ENCODE peak calls at places on chromosomes 3 and 15, in four cellular contexts. S is tibial nerve, Q is fibroblast of mammary gland, J is endothelial cell. U is an unnamed sample.

GRCh38 chr3:181541414-181541813 is 170.3 kb upstream of the SOX2 start:
- DNase-seq in Q (no peak), S (no peak), J (no peak), U (no peak)

GRCh38 chr3:56773588-56774330 is 28.0 kb downstream of the ARHGEF3 start:
- DNase-seq in Q (no peak), J (no peak), S (no peak), U (no peak)

GRCh38 chr3:61358364-61358763 is 107.1 kb upstream of the FHIT start:
- DNase-seq in J (no peak), Q (peak), S (peak), U (no peak)

GRCh38 chr15:91940466-91941381 is 87.2 kb downstream of the SLCO3A1 start:
- DNase-seq in Q (peak), J (no peak), S (no peak), U (no peak)

GRCh38 chr15:29805043-29805707 is 17.1 kb downstream of the TJP1 start:
- DNase-seq in J (no peak), S (peak), Q (peak), U (peak)

GRCh38 chr15:92117301-92117731 is 263.8 kb downstream of the SLCO3A1 start:
- DNase-seq in S (peak), J (no peak), Q (peak), U (no peak)

GRCh38 chr3:4532535-4533112 is 39.5 kb downstream of the ITPR1 start:
- DNase-seq in Q (no peak), S (no peak), J (no peak), U (no peak)

GRCh38 chr15:27937873-27938272 is 161.2 kb downstream of the OCA2 start:
- DNase-seq in Q (no peak), S (no peak), J (no peak), U (no peak)

GRCh38 chr3:57048052-57048671 is 12.3 kb upstream of the SPATA12 start:
- DNase-seq in J (no peak), S (peak), Q (peak), U (no peak)

GRCh38 chr15:42707068-42707467 is 29.9 kb downstream of the CDAN1 start:
- DNase-seq in S (no peak), Q (peak), J (no peak), U (no peak)

GRCh38 chr3:14550651-14551611 is 10.8 kb upstream of the GRIP2 start:
- DNase-seq in J (no peak), S (no peak), Q (peak), U (peak)

GRCh38 chr3:59790241-59790640 is 740.4 kb upstream of the CFAP20DC start:
- DNase-seq in Q (no peak), S (no peak), J (no peak), U (no peak)

GRCh38 chr15:74402873-74403589 is 30.7 kb downstream of the SEMA7A start:
- DNase-seq in Q (no peak), J (no peak), S (no peak), U (no peak)
- TF ChIP-seq CTCF in Q (no peak), J (no peak), S (no peak), U (no peak)

DNA sequence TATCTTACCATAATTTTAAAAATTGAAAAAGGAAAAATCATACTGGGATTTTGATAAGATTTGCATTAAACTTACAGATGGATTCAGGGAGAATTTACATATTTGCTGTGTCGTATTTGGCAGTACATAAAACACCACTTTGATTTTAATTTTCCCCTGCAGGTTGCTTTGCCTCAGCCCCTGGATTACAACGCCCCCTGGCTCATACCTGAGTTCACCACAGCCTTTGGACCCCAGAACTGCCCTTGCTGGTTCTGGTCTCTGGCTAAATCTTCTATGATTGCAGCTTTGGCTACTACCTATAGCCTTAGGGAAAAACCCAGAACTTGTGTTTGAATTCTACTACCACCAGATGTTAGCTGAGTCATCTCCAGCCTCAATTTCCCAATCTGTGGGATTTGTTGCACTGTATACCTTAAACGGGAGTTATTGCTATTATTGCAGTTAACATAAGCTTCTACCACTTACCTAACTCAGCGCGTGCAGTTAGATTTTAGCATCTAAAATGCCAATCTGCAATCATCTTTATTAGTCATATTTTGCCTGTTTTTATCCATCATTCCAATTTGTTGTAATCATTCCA is 315.7 kb upstream of the GADL1 start:
- DNase-seq in Q (no peak), S (no peak), J (no peak), U (no peak)
- TF ChIP-seq CTCF in Q (peak), S (no peak), J (peak), U (peak)

GRCh38 chr3:72919520-72919919 is 31.7 kb downstream of the GXYLT2 start:
- DNase-seq in Q (no peak), J (no peak), S (no peak), U (no peak)

GRCh38 chr3:72924055-72924454 is 36.2 kb downstream of the GXYLT2 start:
- DNase-seq in Q (no peak), S (no peak), J (no peak), U (no peak)
- TF ChIP-seq CTCF in Q (no peak), S (no peak), J (no peak), U (peak)

DNA sequence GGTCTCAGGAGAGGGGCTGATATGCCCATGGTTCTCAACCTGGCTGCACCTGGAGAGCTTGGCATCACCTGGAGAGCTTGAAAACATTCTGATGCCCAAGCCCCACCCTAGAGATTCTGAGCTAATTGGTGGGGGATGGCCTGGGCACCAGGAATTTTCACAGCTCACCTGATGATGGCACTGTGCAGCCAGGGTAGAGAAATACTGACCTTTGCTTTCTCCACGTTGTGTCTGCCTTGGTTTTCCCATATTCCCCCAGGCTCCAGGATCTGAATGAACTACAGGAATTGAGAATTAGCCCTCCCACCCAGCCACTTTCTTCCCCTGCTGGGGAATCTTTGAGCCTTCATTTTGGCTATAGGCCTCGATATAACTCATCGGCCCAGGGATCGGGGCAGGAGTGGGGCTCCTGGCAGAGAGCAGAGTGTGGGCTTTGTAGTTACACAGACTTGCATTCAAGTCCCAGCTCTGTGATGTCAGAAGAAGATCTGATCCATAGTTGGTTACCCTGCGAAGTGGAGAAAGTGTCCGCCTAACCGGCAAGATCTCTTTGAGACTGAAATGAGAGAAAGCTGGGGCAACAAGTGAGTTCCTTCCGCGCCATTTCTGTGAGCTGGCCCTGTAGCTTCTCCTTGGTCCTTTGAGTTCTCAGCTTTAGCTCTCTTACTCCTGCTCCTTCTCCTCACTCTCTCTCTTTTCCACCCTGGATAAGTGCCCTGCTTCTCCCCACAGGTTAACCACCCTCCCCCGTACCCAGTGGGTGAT is 33.1 kb upstream of the UBE2Q2 start:
- DNase-seq in S (no peak), Q (peak), J (no peak), U (peak)
- TF ChIP-seq CTCF in S (no peak), Q (peak), J (no peak), U (peak)

GRCh38 chr3:73192036-73192738 is 130.7 kb downstream of the EBLN2 start:
- DNase-seq in Q (peak), J (peak), S (no peak), U (no peak)
- TF ChIP-seq CTCF in Q (peak), J (peak), S (no peak), U (peak)

GRCh38 chr3:129015388-129016105 is 14.4 kb downstream of the EFCC1 start:
- DNase-seq in J (peak), S (no peak), Q (no peak), U (no peak)

GRCh38 chr3:129017531-129017899 is 16.4 kb downstream of the EFCC1 start:
- DNase-seq in Q (no peak), J (no peak), S (no peak), U (no peak)

GRCh38 chr3:129014793-129015345 is 13.8 kb downstream of the EFCC1 start:
- DNase-seq in S (no peak), Q (no peak), J (no peak), U (no peak)

GRCh38 chr3:129016725-129017530 is 15.8 kb downstream of the EFCC1 start:
- DNase-seq in Q (no peak), S (no peak), J (no peak), U (no peak)

DNA sequence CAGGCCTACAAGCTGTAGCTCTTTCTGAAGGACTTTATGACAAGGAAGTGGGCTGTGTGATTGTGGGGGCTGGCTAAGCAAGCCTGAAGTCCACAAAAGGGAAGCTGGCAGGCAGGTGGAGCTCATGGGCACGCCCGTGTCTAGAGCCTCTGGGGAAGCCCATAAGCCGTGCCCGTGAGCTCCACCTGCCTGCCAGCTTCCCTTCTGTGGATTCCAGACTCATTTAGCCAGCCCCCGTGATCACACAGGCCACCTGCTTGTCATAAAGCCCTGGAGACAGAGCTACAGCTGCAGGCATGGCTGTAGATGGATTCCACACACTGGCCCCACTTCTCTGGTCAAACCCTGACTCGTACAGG is 15.2 kb downstream of the EFCC1 start:
- DNase-seq in J (no peak), Q (no peak), S (no peak), U (no peak)
- TF ChIP-seq CTCF in J (no peak), Q (no peak), S (peak), U (no peak)

GRCh38 chr15:68711406-68711805 is 109.3 kb downstream of the ANP32A start:
- DNase-seq in J (no peak), S (no peak), Q (no peak), U (no peak)
- TF ChIP-seq CTCF in J (no peak), S (no peak), Q (no peak), U (no peak)

GRCh38 chr15:79849789-79850188 is 47.0 kb downstream of the MTHFS start:
- DNase-seq in J (peak), S (no peak), Q (peak), U (peak)
- TF ChIP-seq CTCF in J (peak), S (no peak), Q (peak), U (peak)

GRCh38 chr3:55482496-55483195 is 4.5 kb downstream of the WNT5A start:
- DNase-seq in J (peak), S (no peak), Q (peak), U (peak)

GRCh38 chr3:55484191-55484644 is 2.9 kb downstream of the WNT5A start:
- DNase-seq in J (no peak), Q (no peak), S (no peak), U (no peak)

GRCh38 chr3:55483196-55484095 is 3.7 kb downstream of the WNT5A start:
- DNase-seq in J (no peak), Q (no peak), S (no peak), U (no peak)

GRCh38 chr3:55481067-55481917 is 5.8 kb downstream of the WNT5A start:
- DNase-seq in J (peak), Q (peak), S (no peak), U (peak)

DNA sequence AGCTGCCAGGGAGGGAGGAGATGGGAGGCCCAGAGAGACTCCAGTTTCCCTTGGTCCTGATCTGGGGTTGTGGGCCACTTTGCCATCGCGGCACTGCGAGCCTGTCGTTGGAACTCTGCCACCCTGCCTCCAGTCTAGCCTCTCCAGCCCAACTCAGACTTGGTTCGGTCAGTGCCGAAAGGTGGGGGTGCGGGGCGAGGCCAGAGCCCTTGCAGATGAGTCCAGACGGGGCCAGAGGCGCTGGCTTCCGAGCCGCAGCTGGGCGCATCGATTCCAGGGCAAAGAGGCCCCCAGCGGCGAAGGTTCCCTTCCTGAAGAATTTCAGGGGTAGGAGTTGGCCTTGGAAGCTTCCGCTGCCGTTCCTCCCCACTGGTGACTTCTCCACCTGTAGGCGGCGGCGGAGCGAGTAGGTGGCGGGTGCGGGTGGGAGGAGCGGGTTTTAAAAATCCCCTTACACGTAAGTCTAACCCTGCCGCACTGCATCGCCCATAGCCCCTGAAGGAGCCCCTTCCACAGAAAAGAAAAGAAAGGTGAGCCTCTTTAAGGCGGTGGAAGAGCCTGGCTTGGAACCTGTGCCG is 5.1 kb downstream of the WNT5A start:
- DNase-seq in J (peak), Q (peak), S (no peak), U (peak)
- TF ChIP-seq CTCF in J (no peak), Q (peak), S (no peak), U (peak)

U was measured in HFFc6.